ENCODE peak calls at places on chromosomes 6 and 20, in six cellular contexts. D, R, E, C, L and F are unnamed samples.

GRCh38 chr6:13678255-13678983 is 33.2 kb downstream of the RANBP9 start:
- DNase-seq in C (no peak), D (no peak), L (peak), R (no peak), E (no peak), F (no peak)

GRCh38 chr6:145887969-145888368 is 73.4 kb upstream of the FBXO30 start:
- DNase-seq in L (peak), C (no peak), R (peak), E (no peak), D (no peak), F (no peak)

GRCh38 chr6:43455034-43455747 is at the start of gene DLK2:
- DNase-seq in D (no peak), L (peak), R (peak), E (no peak), C (no peak), F (no peak)

GRCh38 chr6:110255356-110255755 is 75.1 kb downstream of the CDC40 start:
- DNase-seq in L (peak), C (peak), D (no peak), E (no peak), R (peak), F (peak)

GRCh38 chr20:12171927-12172581 is 254.4 kb downstream of the BTBD3 start:
- DNase-seq in C (no peak), L (no peak), D (no peak), E (no peak), R (no peak), F (no peak)

GRCh38 chr6:143234686-143235085 is 174.0 kb downstream of the AIG1 start:
- DNase-seq in C (no peak), E (peak), L (no peak), R (no peak), D (no peak), F (no peak)

GRCh38 chr6:85670573-85670972 is 27.9 kb upstream of the SYNCRIP start:
- DNase-seq in E (no peak), D (no peak), C (no peak), R (no peak), L (no peak), F (no peak)

GRCh38 chr20:62900052-62900691 is 26.1 kb downstream of the DIDO1 start:
- DNase-seq in R (peak), D (peak), L (peak), C (peak), E (no peak), F (peak)

GRCh38 chr6:44921787-44922186 is 406.3 kb upstream of the RUNX2 start:
- DNase-seq in L (no peak), E (no peak), R (no peak), D (peak), C (no peak), F (no peak)

GRCh38 chr6:156857573-156857972 is 80.4 kb downstream of the ARID1B start:
- DNase-seq in E (no peak), C (no peak), R (peak), L (no peak), D (no peak), F (no peak)

GRCh38 chr6:1744543-1744942 is 134.8 kb downstream of the FOXC1 start:
- DNase-seq in E (no peak), C (no peak), D (no peak), L (no peak), R (no peak), F (no peak)

GRCh38 chr20:22801528-22801927 is 217.2 kb upstream of the FOXA2 start:
- DNase-seq in E (no peak), L (no peak), D (no peak), C (no peak), R (no peak), F (no peak)

GRCh38 chr6:72321741-72322140 is 300.1 kb upstream of the KCNQ5 start:
- DNase-seq in D (no peak), R (no peak), E (no peak), C (no peak), L (no peak), F (no peak)

GRCh38 chr20:50541606-50542041 is 31.4 kb downstream of the PTPN1 start:
- DNase-seq in D (no peak), L (no peak), E (no peak), R (no peak), C (no peak), F (no peak)

GRCh38 chr20:50543326-50543725 is 33.1 kb downstream of the PTPN1 start:
- DNase-seq in L (no peak), E (no peak), D (no peak), C (no peak), R (no peak), F (no peak)

GRCh38 chr20:50537546-50538201 is 27.5 kb downstream of the PTPN1 start:
- DNase-seq in R (no peak), C (no peak), E (no peak), L (no peak), D (no peak), F (no peak)

GRCh38 chr20:50538276-50538675 is 28.1 kb downstream of the PTPN1 start:
- DNase-seq in R (no peak), C (no peak), D (no peak), E (no peak), L (no peak), F (no peak)

GRCh38 chr20:50540620-50541605 is 30.7 kb downstream of the PTPN1 start:
- DNase-seq in R (no peak), C (no peak), D (no peak), L (no peak), E (peak), F (no peak)
- TF ChIP-seq CTCF in R (no peak), C (no peak), D (no peak), L (no peak), E (no peak), F (no peak)

GRCh38 chr20:45485388-45485787 is 15.8 kb downstream of the WFDC2 start:
- DNase-seq in E (no peak), C (no peak), L (no peak), D (no peak), R (no peak), F (no peak)

GRCh38 chr20:45484676-45485075 is 15.1 kb downstream of the WFDC2 start:
- DNase-seq in D (no peak), L (no peak), C (no peak), R (no peak), E (no peak), F (no peak)

GRCh38 chr20:45489083-45489531 is 19.6 kb downstream of the WFDC2 start:
- DNase-seq in C (no peak), D (no peak), R (no peak), E (no peak), L (no peak), F (no peak)

GRCh38 chr20:45487231-45487635 is 17.7 kb downstream of the WFDC2 start:
- DNase-seq in R (peak), C (no peak), L (peak), D (no peak), E (no peak), F (no peak)
- TF ChIP-seq CTCF in R (no peak), C (peak), L (peak), D (peak), E (peak), F (peak)

GRCh38 chr6:115634899-115635298 is 425.8 kb downstream of the FRK start:
- DNase-seq in C (no peak), R (no peak), L (no peak), D (no peak), E (no peak), F (no peak)
- TF ChIP-seq CTCF in C (no peak), R (no peak), L (no peak), D (no peak), E (no peak), F (peak)

GRCh38 chr6:33277663-33278391 is 904 bp downstream of the B3GALT4 start:
- DNase-seq in L (peak), D (no peak), C (no peak), E (no peak), R (peak), F (no peak)
- TF ChIP-seq CTCF in L (no peak), D (no peak), C (no peak), E (no peak), R (no peak), F (peak)